ENCODE peak calls at places on chromosomes 5 and 9, in seven cellular contexts. One of them, this sample, is unnamed.

GRCh38 chr9:82763631-82764030 is 299.3 kb downstream of the RASEF start:
- DNase-seq in amniotic stem cell: no peak
- DNase-seq in PC-3: peak
- DNase-seq in PC-9: no peak
- DNase-seq in hippocampal formation: no peak
- DNase-seq in left lung: no peak
- DNase-seq in endothelial cell: no peak
- DNase-seq in this sample: no peak

GRCh38 chr9:14023285-14023684 is 290.7 kb downstream of the NFIB start:
- DNase-seq in hippocampal formation: no peak
- DNase-seq in PC-3: no peak
- DNase-seq in amniotic stem cell: no peak
- DNase-seq in PC-9: no peak
- DNase-seq in endothelial cell: no peak
- DNase-seq in left lung: no peak
- DNase-seq in this sample: no peak

GRCh38 chr9:106771618-106772017 is 91.3 kb upstream of the ZNF462 start:
- DNase-seq in PC-3: no peak
- DNase-seq in endothelial cell: no peak
- DNase-seq in amniotic stem cell: no peak
- DNase-seq in left lung: no peak
- DNase-seq in PC-9: no peak
- DNase-seq in hippocampal formation: no peak
- DNase-seq in this sample: no peak

GRCh38 chr5:149268928-149269557 is 2.6 kb upstream of the AFAP1L1 start:
- DNase-seq in amniotic stem cell: peak
- DNase-seq in PC-9: no peak
- DNase-seq in endothelial cell: no peak
- DNase-seq in PC-3: peak
- DNase-seq in hippocampal formation: peak
- DNase-seq in left lung: no peak
- DNase-seq in this sample: peak

GRCh38 chr5:121285861-121286527 is 565.7 kb upstream of the FTMT start:
- DNase-seq in hippocampal formation: no peak
- DNase-seq in PC-3: no peak
- DNase-seq in amniotic stem cell: no peak
- DNase-seq in left lung: no peak
- DNase-seq in PC-9: no peak
- DNase-seq in endothelial cell: no peak
- DNase-seq in this sample: no peak

GRCh38 chr5:109567374-109568044 is 122.2 kb upstream of the MAN2A1 start:
- DNase-seq in PC-3: no peak
- DNase-seq in PC-9: no peak
- DNase-seq in left lung: no peak
- DNase-seq in endothelial cell: no peak
- DNase-seq in hippocampal formation: no peak
- DNase-seq in amniotic stem cell: no peak
- DNase-seq in this sample: no peak

GRCh38 chr9:114450833-114451706 is 54.2 kb downstream of the WHRN start:
- DNase-seq in amniotic stem cell: no peak
- DNase-seq in endothelial cell: no peak
- DNase-seq in left lung: no peak
- DNase-seq in PC-3: no peak
- DNase-seq in hippocampal formation: no peak
- DNase-seq in PC-9: no peak
- DNase-seq in this sample: no peak

GRCh38 chr9:136949239-136949816 is 2.7 kb upstream of the LCN12 start:
- DNase-seq in amniotic stem cell: no peak
- DNase-seq in PC-3: no peak
- DNase-seq in left lung: no peak
- DNase-seq in endothelial cell: no peak
- DNase-seq in hippocampal formation: no peak
- DNase-seq in PC-9: no peak
- DNase-seq in this sample: no peak

GRCh38 chr9:22354699-22355384 is 91.8 kb upstream of the DMRTA1 start:
- DNase-seq in amniotic stem cell: no peak
- DNase-seq in left lung: no peak
- DNase-seq in PC-3: peak
- DNase-seq in PC-9: no peak
- DNase-seq in endothelial cell: no peak
- DNase-seq in hippocampal formation: no peak
- DNase-seq in this sample: no peak

GRCh38 chr5:42993516-42994284 is 46.4 kb downstream of the ANXA2R start:
- DNase-seq in amniotic stem cell: peak
- DNase-seq in PC-3: no peak
- DNase-seq in endothelial cell: no peak
- DNase-seq in hippocampal formation: no peak
- DNase-seq in left lung: no peak
- DNase-seq in PC-9: no peak
- DNase-seq in this sample: peak

GRCh38 chr5:106876665-106877194 is 794.0 kb downstream of the EFNA5 start:
- DNase-seq in PC-3: no peak
- DNase-seq in PC-9: no peak
- DNase-seq in amniotic stem cell: no peak
- DNase-seq in endothelial cell: no peak
- DNase-seq in hippocampal formation: no peak
- DNase-seq in left lung: no peak
- DNase-seq in this sample: no peak

GRCh38 chr5:80035839-80036238 is 691 bp downstream of the THBS4 start:
- DNase-seq in PC-3: no peak
- DNase-seq in PC-9: no peak
- DNase-seq in left lung: no peak
- DNase-seq in endothelial cell: no peak
- DNase-seq in hippocampal formation: no peak
- DNase-seq in amniotic stem cell: no peak
- DNase-seq in this sample: no peak

GRCh38 chr5:60487466-60487865 is 212.5 kb downstream of the DEPDC1B start:
- DNase-seq in endothelial cell: no peak
- DNase-seq in PC-3: peak
- DNase-seq in left lung: no peak
- DNase-seq in amniotic stem cell: no peak
- DNase-seq in PC-9: no peak
- DNase-seq in hippocampal formation: no peak
- DNase-seq in this sample: no peak

GRCh38 chr5:18744441-18744840 is 1110.2 kb downstream of the TAF11L14 start:
- DNase-seq in hippocampal formation: no peak
- DNase-seq in endothelial cell: no peak
- DNase-seq in left lung: no peak
- DNase-seq in amniotic stem cell: no peak
- DNase-seq in PC-9: no peak
- DNase-seq in PC-3: no peak
- DNase-seq in this sample: no peak

GRCh38 chr9:84324811-84325210 is 15.7 kb downstream of the SLC28A3 start:
- DNase-seq in PC-3: no peak
- DNase-seq in hippocampal formation: no peak
- DNase-seq in endothelial cell: no peak
- DNase-seq in amniotic stem cell: no peak
- DNase-seq in PC-9: no peak
- DNase-seq in left lung: no peak
- DNase-seq in this sample: no peak

GRCh38 chr5:1483064-1483463 is 37.8 kb upstream of the SLC6A3 start:
- DNase-seq in endothelial cell: no peak
- DNase-seq in PC-9: no peak
- DNase-seq in hippocampal formation: no peak
- DNase-seq in PC-3: no peak
- DNase-seq in amniotic stem cell: no peak
- DNase-seq in left lung: no peak
- DNase-seq in this sample: no peak

This sample was measured in pons.